ENCODE peak calls at places on chromosomes 16 and 17, in five cellular contexts. A is tibial nerve; U is prostate gland; R is effector memory CD4-positive, alpha-beta T cell; V is cardiac fibroblast. Q is an unnamed sample.

GRCh38 chr16:69747115-69747514 is 7.6 kb downstream of the NOB1 start:
- DNase-seq in A (no peak), U (no peak), R (no peak), V (no peak), Q (no peak)

GRCh38 chr17:31457391-31458234 is 66.1 kb downstream of the RAB11FIP4 start:
- DNase-seq in A (no peak), U (no peak), R (no peak), V (no peak), Q (no peak)

GRCh38 chr16:84446086-84446485 is 58.4 kb downstream of the MEAK7 start:
- DNase-seq in A (no peak), U (no peak), R (no peak), V (peak), Q (no peak)

GRCh38 chr16:56849690-56850680 is 15.0 kb upstream of the SLC12A3 start:
- DNase-seq in A (no peak), U (no peak), R (no peak), V (no peak), Q (no peak)

GRCh38 chr16:85916141-85916890 is 17.4 kb downstream of the IRF8 start:
- DNase-seq in A (no peak), U (no peak), R (no peak), V (peak), Q (no peak)

GRCh38 chr16:56608876-56609462 is 585 bp downstream of the MT2A start:
- DNase-seq in A (no peak), U (no peak), R (no peak), V (peak), Q (no peak)

GRCh38 chr17:10243905-10244844 is 45.8 kb upstream of the GAS7 start:
- DNase-seq in A (peak), U (no peak), R (no peak), V (peak), Q (no peak)

GRCh38 chr17:79627766-79628690 is 17.2 kb upstream of the RBFOX3 start:
- DNase-seq in A (no peak), U (no peak), R (no peak), V (no peak), Q (no peak)

GRCh38 chr17:79075433-79075805 is 795 bp downstream of the ENGASE start:
- DNase-seq in A (no peak), U (no peak), R (no peak), V (no peak), Q (no peak)

GRCh38 chr16:67657751-67658518 is 2.1 kb downstream of the ACD start:
- DNase-seq in A (no peak), U (no peak), R (no peak), V (no peak), Q (no peak)

GRCh38 chr17:49444384-49444783 is 29.7 kb upstream of the PHB1 start:
- DNase-seq in A (no peak), U (no peak), R (no peak), V (no peak), Q (no peak)

GRCh38 chr17:35486920-35487727 is 38.6 kb upstream of the SLFN13 start:
- DNase-seq in A (peak), U (no peak), R (peak), V (peak), Q (no peak)

GRCh38 chr16:65122974-65123845 is 1.3 kb upstream of the CDH11 start:
- DNase-seq in A (peak), U (peak), R (no peak), V (peak), Q (no peak)

DNA sequence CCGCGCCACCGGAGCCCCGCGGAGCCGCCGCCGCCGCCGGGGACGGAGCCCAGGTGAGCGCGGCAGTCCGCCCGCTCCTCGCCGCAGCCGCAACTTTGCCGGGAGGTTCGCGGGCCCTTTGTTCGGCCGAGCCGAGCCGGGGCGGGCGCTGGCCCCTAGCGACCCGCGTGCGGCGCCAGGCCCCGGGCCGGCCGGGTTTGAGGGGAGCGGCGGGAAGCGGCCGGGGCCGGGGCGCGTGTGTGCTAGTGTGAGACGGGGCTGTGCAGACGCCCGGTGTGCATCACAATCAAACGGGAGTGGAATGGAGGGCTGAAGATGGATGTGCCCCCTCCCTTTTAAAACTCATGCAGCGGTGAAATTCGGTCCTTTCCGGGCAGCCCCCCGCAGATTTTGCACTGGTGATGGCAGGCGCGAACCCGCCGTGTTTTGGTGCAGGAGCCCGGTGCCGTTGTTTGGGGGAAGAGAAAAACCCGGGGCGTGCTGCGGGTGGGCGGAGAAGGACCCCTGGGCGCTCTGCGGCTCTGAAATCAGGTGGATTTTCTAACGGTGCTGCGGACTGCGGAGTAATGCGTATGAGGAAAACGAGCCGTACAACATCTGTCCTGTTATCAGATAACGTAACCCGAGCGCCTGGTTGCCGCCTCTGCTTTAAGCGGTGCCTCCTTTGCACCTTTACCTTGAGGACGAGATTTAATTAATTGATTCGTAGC is 868 bp downstream of the TNRC6C start:
- DNase-seq in A (peak), U (peak), R (no peak), V (peak), Q (no peak)
- H3K4me3 ChIP-seq in A (peak), U (peak), R (peak), V (peak), Q (peak)

GRCh38 chr16:4316732-4317461 is 1.0 kb downstream of the GLIS2 start:
- DNase-seq in A (no peak), U (no peak), R (no peak), V (peak), Q (no peak)

GRCh38 chr16:4319454-4319853 is 3.6 kb downstream of the GLIS2 start:
- DNase-seq in A (peak), U (no peak), R (peak), V (peak), Q (no peak)

GRCh38 chr16:4318171-4318910 is 2.5 kb downstream of the GLIS2 start:
- DNase-seq in A (no peak), U (no peak), R (no peak), V (peak), Q (no peak)

GRCh38 chr16:4316103-4316731 is 350 bp downstream of the GLIS2 start:
- DNase-seq in A (no peak), U (no peak), R (no peak), V (peak), Q (no peak)

GRCh38 chr16:4317471-4318170 is 1.8 kb downstream of the GLIS2 start:
- DNase-seq in A (no peak), U (no peak), R (no peak), V (peak), Q (no peak)
- H3K4me3 ChIP-seq in A (peak), U (peak), R (no peak), V (peak), Q (peak)

GRCh38 chr17:73835605-73836004 is 191.4 kb upstream of the SDK2 start:
- DNase-seq in A (no peak), U (no peak), R (no peak), V (no peak), Q (no peak)
- H3K4me3 ChIP-seq in A (no peak), U (no peak), R (no peak), V (no peak), Q (no peak)

GRCh38 chr17:6456321-6456720 is 12.1 kb downstream of the PIMREG start:
- DNase-seq in A (no peak), U (no peak), R (no peak), V (no peak), Q (no peak)
- H3K4me3 ChIP-seq in A (no peak), U (no peak), R (no peak), V (no peak), Q (no peak)

GRCh38 chr17:77483128-77483598 is 342.4 kb downstream of the SEC14L1 start:
- DNase-seq in A (no peak), U (no peak), R (no peak), V (no peak), Q (no peak)
- H3K4me3 ChIP-seq in A (no peak), U (no peak), R (no peak), V (no peak), Q (no peak)

GRCh38 chr17:73878923-73879322 is 234.7 kb upstream of the SDK2 start:
- DNase-seq in A (no peak), U (no peak), R (no peak), V (no peak), Q (no peak)
- H3K4me3 ChIP-seq in A (no peak), U (no peak), R (no peak), V (no peak), Q (no peak)

GRCh38 chr16:90047714-90048346 is 28.6 kb upstream of the DBNDD1 start:
- DNase-seq in A (no peak), U (no peak), R (no peak), V (no peak), Q (no peak)
- H3K4me3 ChIP-seq in A (peak), U (peak), R (peak), V (peak), Q (peak)